ENCODE peak calls at places on chromosomes 5 and 9, in seven cellular contexts. One of them, this sample, is unnamed.

GRCh38 chr5:81303563-81303962 is 2.2 kb downstream of the ZCCHC9 start:
- DNase-seq in dorsolateral prefrontal cortex: no peak
- DNase-seq in CD8-positive, alpha-beta T cell: no peak
- DNase-seq in body of pancreas: no peak
- DNase-seq in AG04450: peak
- DNase-seq in upper lobe of right lung: no peak
- DNase-seq in psoas muscle: no peak
- DNase-seq in this sample: peak

GRCh38 chr9:76255781-76256455 is 138.3 kb downstream of the RFK start:
- DNase-seq in dorsolateral prefrontal cortex: no peak
- DNase-seq in CD8-positive, alpha-beta T cell: no peak
- DNase-seq in body of pancreas: peak
- DNase-seq in AG04450: peak
- DNase-seq in upper lobe of right lung: no peak
- DNase-seq in psoas muscle: peak
- DNase-seq in this sample: peak

GRCh38 chr9:38181866-38182265 is 112.8 kb upstream of the SHB start:
- DNase-seq in dorsolateral prefrontal cortex: no peak
- DNase-seq in CD8-positive, alpha-beta T cell: no peak
- DNase-seq in body of pancreas: no peak
- DNase-seq in AG04450: no peak
- DNase-seq in upper lobe of right lung: no peak
- DNase-seq in psoas muscle: no peak
- DNase-seq in this sample: no peak

GRCh38 chr9:91809581-91810285 is 140.3 kb downstream of the ROR2 start:
- DNase-seq in dorsolateral prefrontal cortex: no peak
- DNase-seq in CD8-positive, alpha-beta T cell: no peak
- DNase-seq in body of pancreas: no peak
- DNase-seq in AG04450: no peak
- DNase-seq in upper lobe of right lung: no peak
- DNase-seq in psoas muscle: no peak
- DNase-seq in this sample: peak

GRCh38 chr9:71937898-71938297 is 26.5 kb downstream of the C9orf85 start:
- DNase-seq in dorsolateral prefrontal cortex: no peak
- DNase-seq in CD8-positive, alpha-beta T cell: no peak
- DNase-seq in body of pancreas: no peak
- DNase-seq in AG04450: no peak
- DNase-seq in upper lobe of right lung: no peak
- DNase-seq in psoas muscle: no peak
- DNase-seq in this sample: no peak

GRCh38 chr5:36535390-36535789 is 71.0 kb upstream of the SLC1A3 start:
- DNase-seq in dorsolateral prefrontal cortex: peak
- DNase-seq in CD8-positive, alpha-beta T cell: no peak
- DNase-seq in body of pancreas: no peak
- DNase-seq in AG04450: no peak
- DNase-seq in upper lobe of right lung: no peak
- DNase-seq in psoas muscle: peak
- DNase-seq in this sample: no peak

GRCh38 chr5:143213231-143213850 is 190.1 kb downstream of the NR3C1 start:
- DNase-seq in dorsolateral prefrontal cortex: no peak
- DNase-seq in CD8-positive, alpha-beta T cell: no peak
- DNase-seq in body of pancreas: no peak
- DNase-seq in AG04450: no peak
- DNase-seq in upper lobe of right lung: no peak
- DNase-seq in psoas muscle: no peak
- DNase-seq in this sample: no peak

GRCh38 chr5:154215531-154215930 is 25.0 kb downstream of the GALNT10 start:
- DNase-seq in dorsolateral prefrontal cortex: no peak
- DNase-seq in CD8-positive, alpha-beta T cell: no peak
- DNase-seq in body of pancreas: no peak
- DNase-seq in AG04450: no peak
- DNase-seq in upper lobe of right lung: no peak
- DNase-seq in psoas muscle: no peak
- DNase-seq in this sample: no peak

GRCh38 chr5:172173771-172174170 is 14.3 kb downstream of the STK10 start:
- DNase-seq in dorsolateral prefrontal cortex: no peak
- DNase-seq in CD8-positive, alpha-beta T cell: peak
- DNase-seq in body of pancreas: peak
- DNase-seq in AG04450: no peak
- DNase-seq in upper lobe of right lung: no peak
- DNase-seq in psoas muscle: no peak
- DNase-seq in this sample: peak

GRCh38 chr5:77262685-77263084 is 52.2 kb downstream of the PDE8B start:
- DNase-seq in dorsolateral prefrontal cortex: no peak
- DNase-seq in CD8-positive, alpha-beta T cell: no peak
- DNase-seq in body of pancreas: no peak
- DNase-seq in AG04450: no peak
- DNase-seq in upper lobe of right lung: no peak
- DNase-seq in psoas muscle: no peak
- DNase-seq in this sample: no peak

GRCh38 chr5:62564101-62564500 is 14.5 kb upstream of the LRRC70 start:
- DNase-seq in dorsolateral prefrontal cortex: no peak
- DNase-seq in CD8-positive, alpha-beta T cell: no peak
- DNase-seq in body of pancreas: no peak
- DNase-seq in AG04450: no peak
- DNase-seq in upper lobe of right lung: no peak
- DNase-seq in psoas muscle: no peak
- DNase-seq in this sample: no peak

GRCh38 chr5:170473642-170474041 is 30.2 kb upstream of the KCNIP1 start:
- DNase-seq in dorsolateral prefrontal cortex: no peak
- DNase-seq in CD8-positive, alpha-beta T cell: no peak
- DNase-seq in body of pancreas: no peak
- DNase-seq in AG04450: no peak
- DNase-seq in upper lobe of right lung: no peak
- DNase-seq in psoas muscle: no peak
- DNase-seq in this sample: no peak

GRCh38 chr9:13279284-13280162 is at the start of gene MPDZ:
- DNase-seq in dorsolateral prefrontal cortex: peak
- DNase-seq in CD8-positive, alpha-beta T cell: no peak
- DNase-seq in body of pancreas: peak
- DNase-seq in AG04450: no peak
- DNase-seq in upper lobe of right lung: peak
- DNase-seq in psoas muscle: peak
- DNase-seq in this sample: peak

GRCh38 chr5:96256795-96257470 is 176.1 kb downstream of the PCSK1 start:
- DNase-seq in dorsolateral prefrontal cortex: peak
- DNase-seq in CD8-positive, alpha-beta T cell: no peak
- DNase-seq in body of pancreas: peak
- DNase-seq in AG04450: peak
- DNase-seq in upper lobe of right lung: no peak
- DNase-seq in psoas muscle: peak
- DNase-seq in this sample: peak

GRCh38 chr9:93865716-93866115 is 89.4 kb downstream of the BARX1 start:
- DNase-seq in dorsolateral prefrontal cortex: no peak
- DNase-seq in CD8-positive, alpha-beta T cell: no peak
- DNase-seq in body of pancreas: no peak
- DNase-seq in AG04450: no peak
- DNase-seq in upper lobe of right lung: no peak
- DNase-seq in psoas muscle: no peak
- DNase-seq in this sample: no peak

GRCh38 chr5:80082731-80083114 is 47.6 kb downstream of the THBS4 start:
- DNase-seq in dorsolateral prefrontal cortex: peak
- DNase-seq in CD8-positive, alpha-beta T cell: peak
- DNase-seq in body of pancreas: peak
- DNase-seq in AG04450: peak
- DNase-seq in upper lobe of right lung: peak
- DNase-seq in psoas muscle: peak
- DNase-seq in this sample: peak

GRCh38 chr9:13358128-13358527 is 78.6 kb upstream of the MPDZ start:
- DNase-seq in dorsolateral prefrontal cortex: no peak
- DNase-seq in CD8-positive, alpha-beta T cell: no peak
- DNase-seq in body of pancreas: no peak
- DNase-seq in AG04450: peak
- DNase-seq in upper lobe of right lung: no peak
- DNase-seq in psoas muscle: no peak
- DNase-seq in this sample: peak

GRCh38 chr9:127949827-127950512 is 12.3 kb upstream of the DPM2 start:
- DNase-seq in dorsolateral prefrontal cortex: peak
- DNase-seq in CD8-positive, alpha-beta T cell: no peak
- DNase-seq in body of pancreas: no peak
- DNase-seq in AG04450: no peak
- DNase-seq in upper lobe of right lung: no peak
- DNase-seq in psoas muscle: no peak
- DNase-seq in this sample: no peak

GRCh38 chr9:127953768-127954505 is 16.3 kb upstream of the DPM2 start:
- DNase-seq in dorsolateral prefrontal cortex: no peak
- DNase-seq in CD8-positive, alpha-beta T cell: no peak
- DNase-seq in body of pancreas: no peak
- DNase-seq in AG04450: no peak
- DNase-seq in upper lobe of right lung: no peak
- DNase-seq in psoas muscle: no peak
- DNase-seq in this sample: no peak

GRCh38 chr9:127947841-127948710 is 10.4 kb upstream of the DPM2 start:
- DNase-seq in dorsolateral prefrontal cortex: no peak
- DNase-seq in CD8-positive, alpha-beta T cell: no peak
- DNase-seq in body of pancreas: no peak
- DNase-seq in AG04450: no peak
- DNase-seq in upper lobe of right lung: no peak
- DNase-seq in psoas muscle: no peak
- DNase-seq in this sample: no peak

GRCh38 chr9:127946728-127947127 is 9.1 kb upstream of the DPM2 start:
- DNase-seq in dorsolateral prefrontal cortex: no peak
- DNase-seq in CD8-positive, alpha-beta T cell: no peak
- DNase-seq in body of pancreas: no peak
- DNase-seq in AG04450: no peak
- DNase-seq in upper lobe of right lung: no peak
- DNase-seq in psoas muscle: no peak
- DNase-seq in this sample: no peak

DNA sequence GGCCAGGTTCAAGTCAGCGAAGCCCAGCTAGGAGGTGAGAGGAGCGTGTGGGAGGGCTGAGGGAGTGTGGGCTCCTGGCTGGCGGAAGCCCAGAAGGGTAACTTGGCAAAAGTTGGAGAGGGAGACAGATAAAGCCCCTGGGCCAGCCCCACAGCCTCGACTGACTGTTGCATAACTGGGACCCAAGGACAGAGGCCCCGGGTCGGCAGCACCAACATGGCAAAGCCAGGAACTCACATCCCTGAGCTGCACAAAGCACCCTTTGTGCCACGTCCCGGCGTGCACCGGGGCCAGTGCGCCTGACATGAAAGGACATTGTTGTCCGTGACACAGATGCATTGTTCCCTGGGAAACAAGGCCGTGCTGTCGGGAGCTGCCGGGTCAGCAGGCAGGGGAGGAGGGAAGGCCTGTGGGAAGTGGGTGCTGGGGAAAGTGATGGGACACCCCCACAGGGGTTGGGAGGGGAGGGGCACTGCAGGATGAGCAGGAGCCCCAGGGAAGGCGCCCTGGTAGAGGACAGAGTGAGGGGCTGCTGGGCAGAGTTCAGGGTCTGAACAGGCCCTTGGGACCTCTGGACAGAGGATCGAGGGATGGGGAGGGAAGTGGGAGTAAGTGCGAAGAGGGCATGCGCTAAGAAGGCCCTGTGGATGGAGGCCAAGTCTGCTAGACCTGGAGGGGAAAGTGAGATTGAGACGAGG is 13.0 kb upstream of the DPM2 start:
- DNase-seq in dorsolateral prefrontal cortex: peak
- DNase-seq in CD8-positive, alpha-beta T cell: no peak
- DNase-seq in body of pancreas: peak
- DNase-seq in AG04450: no peak
- DNase-seq in upper lobe of right lung: no peak
- DNase-seq in psoas muscle: no peak
- DNase-seq in this sample: no peak
- H3K27ac ChIP-seq in dorsolateral prefrontal cortex: peak
- H3K27ac ChIP-seq in CD8-positive, alpha-beta T cell: peak
- H3K27ac ChIP-seq in body of pancreas: peak
- H3K27ac ChIP-seq in AG04450: peak
- H3K27ac ChIP-seq in upper lobe of right lung: no peak
- H3K27ac ChIP-seq in psoas muscle: no peak
- H3K27ac ChIP-seq in this sample: no peak

DNA sequence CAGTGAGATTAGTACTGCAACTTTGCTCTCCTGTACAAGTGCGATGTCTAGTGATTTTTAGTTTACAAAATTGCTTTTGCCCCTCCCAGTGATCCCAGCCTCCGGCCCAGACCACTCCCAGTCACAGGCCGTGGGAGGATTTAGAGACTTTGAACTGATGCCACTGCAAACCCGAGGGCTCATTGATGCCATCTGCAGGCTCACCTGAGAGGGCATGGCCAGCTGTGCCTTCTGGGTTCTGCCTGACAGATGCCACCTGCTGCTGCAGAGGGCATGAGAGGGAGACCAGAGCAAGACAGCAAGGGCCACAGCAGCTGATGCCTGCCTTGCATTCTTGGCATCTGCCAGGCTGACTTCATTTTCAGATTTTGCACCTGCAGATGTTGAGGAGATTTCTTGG is 593.8 kb downstream of the CDK5RAP2 start:
- DNase-seq in dorsolateral prefrontal cortex: no peak
- DNase-seq in CD8-positive, alpha-beta T cell: no peak
- DNase-seq in body of pancreas: no peak
- DNase-seq in AG04450: no peak
- DNase-seq in upper lobe of right lung: no peak
- DNase-seq in psoas muscle: no peak
- DNase-seq in this sample: no peak
- TF ChIP-seq CTCF in dorsolateral prefrontal cortex: no peak
- TF ChIP-seq CTCF in CD8-positive, alpha-beta T cell: no peak
- TF ChIP-seq CTCF in body of pancreas: no peak
- TF ChIP-seq CTCF in AG04450: no peak
- TF ChIP-seq CTCF in upper lobe of right lung: no peak
- TF ChIP-seq CTCF in psoas muscle: no peak
- TF ChIP-seq CTCF in this sample: no peak

GRCh38 chr9:73116030-73116429 is 35.6 kb upstream of the ANXA1 start:
- DNase-seq in dorsolateral prefrontal cortex: no peak
- DNase-seq in CD8-positive, alpha-beta T cell: no peak
- DNase-seq in body of pancreas: no peak
- DNase-seq in AG04450: peak
- DNase-seq in upper lobe of right lung: no peak
- DNase-seq in psoas muscle: no peak
- DNase-seq in this sample: peak

GRCh38 chr9:73121375-73121935 is 30.2 kb upstream of the ANXA1 start:
- DNase-seq in dorsolateral prefrontal cortex: no peak
- DNase-seq in CD8-positive, alpha-beta T cell: no peak
- DNase-seq in body of pancreas: no peak
- DNase-seq in AG04450: no peak
- DNase-seq in upper lobe of right lung: no peak
- DNase-seq in psoas muscle: no peak
- DNase-seq in this sample: no peak

GRCh38 chr9:73118898-73119554 is 32.6 kb upstream of the ANXA1 start:
- DNase-seq in dorsolateral prefrontal cortex: no peak
- DNase-seq in CD8-positive, alpha-beta T cell: no peak
- DNase-seq in body of pancreas: no peak
- DNase-seq in AG04450: no peak
- DNase-seq in upper lobe of right lung: no peak
- DNase-seq in psoas muscle: no peak
- DNase-seq in this sample: peak

GRCh38 chr9:73116880-73117279 is 34.8 kb upstream of the ANXA1 start:
- DNase-seq in dorsolateral prefrontal cortex: no peak
- DNase-seq in CD8-positive, alpha-beta T cell: no peak
- DNase-seq in body of pancreas: no peak
- DNase-seq in AG04450: no peak
- DNase-seq in upper lobe of right lung: no peak
- DNase-seq in psoas muscle: no peak
- DNase-seq in this sample: no peak

GRCh38 chr9:73118297-73118696 is 33.4 kb upstream of the ANXA1 start:
- DNase-seq in dorsolateral prefrontal cortex: no peak
- DNase-seq in CD8-positive, alpha-beta T cell: no peak
- DNase-seq in body of pancreas: no peak
- DNase-seq in AG04450: no peak
- DNase-seq in upper lobe of right lung: no peak
- DNase-seq in psoas muscle: no peak
- DNase-seq in this sample: no peak
- H3K4me3 ChIP-seq in dorsolateral prefrontal cortex: no peak
- H3K4me3 ChIP-seq in CD8-positive, alpha-beta T cell: no peak
- H3K4me3 ChIP-seq in body of pancreas: no peak
- H3K4me3 ChIP-seq in AG04450: no peak
- H3K4me3 ChIP-seq in upper lobe of right lung: no peak
- H3K4me3 ChIP-seq in psoas muscle: no peak
- H3K4me3 ChIP-seq in this sample: no peak

GRCh38 chr5:83632874-83633273 is 87.8 kb downstream of the HAPLN1 start:
- DNase-seq in dorsolateral prefrontal cortex: no peak
- DNase-seq in CD8-positive, alpha-beta T cell: no peak
- DNase-seq in body of pancreas: no peak
- DNase-seq in AG04450: peak
- DNase-seq in upper lobe of right lung: no peak
- DNase-seq in psoas muscle: no peak
- DNase-seq in this sample: peak
- H3K27ac ChIP-seq in dorsolateral prefrontal cortex: no peak
- H3K27ac ChIP-seq in CD8-positive, alpha-beta T cell: no peak
- H3K27ac ChIP-seq in body of pancreas: no peak
- H3K27ac ChIP-seq in AG04450: no peak
- H3K27ac ChIP-seq in upper lobe of right lung: no peak
- H3K27ac ChIP-seq in psoas muscle: no peak
- H3K27ac ChIP-seq in this sample: no peak

This sample was measured in brain microvascular endothelial cell.